ENCODE peak calls at places on chromosomes 6 and 20, in five cellular contexts. One of them, this sample, is unnamed.

GRCh38 chr6:169167581-169168301 is 85.9 kb downstream of the THBS2 start:
- DNase-seq in HFFc6: peak
- DNase-seq in M059J: peak
- DNase-seq in SJSA1: peak
- DNase-seq in dermis blood vessel endothelial cell: no peak
- DNase-seq in this sample: peak

GRCh38 chr20:21615617-21616080 is 89.8 kb upstream of the PAX1 start:
- DNase-seq in HFFc6: peak
- DNase-seq in M059J: peak
- DNase-seq in SJSA1: peak
- DNase-seq in dermis blood vessel endothelial cell: peak
- DNase-seq in this sample: peak

GRCh38 chr6:9657994-9658393 is 756.9 kb downstream of the TFAP2A start:
- DNase-seq in HFFc6: peak
- DNase-seq in M059J: peak
- DNase-seq in SJSA1: no peak
- DNase-seq in dermis blood vessel endothelial cell: no peak
- DNase-seq in this sample: no peak

GRCh38 chr6:135258970-135259369 is 77.9 kb downstream of the MYB start:
- DNase-seq in HFFc6: no peak
- DNase-seq in M059J: peak
- DNase-seq in SJSA1: no peak
- DNase-seq in dermis blood vessel endothelial cell: no peak
- DNase-seq in this sample: no peak

GRCh38 chr20:9375221-9375681 is 139.1 kb upstream of the LAMP5 start:
- DNase-seq in HFFc6: no peak
- DNase-seq in M059J: peak
- DNase-seq in SJSA1: no peak
- DNase-seq in dermis blood vessel endothelial cell: no peak
- DNase-seq in this sample: no peak

GRCh38 chr20:2751868-2752630 is 48.4 kb downstream of the CPXM1 start:
- DNase-seq in HFFc6: no peak
- DNase-seq in M059J: peak
- DNase-seq in SJSA1: no peak
- DNase-seq in dermis blood vessel endothelial cell: peak
- DNase-seq in this sample: peak

GRCh38 chr20:38387953-38388352 is 41.7 kb downstream of the LBP start:
- DNase-seq in HFFc6: no peak
- DNase-seq in M059J: peak
- DNase-seq in SJSA1: no peak
- DNase-seq in dermis blood vessel endothelial cell: no peak
- DNase-seq in this sample: no peak

GRCh38 chr20:63331741-63332400 is 29.3 kb downstream of the CHRNA4 start:
- DNase-seq in HFFc6: no peak
- DNase-seq in M059J: peak
- DNase-seq in SJSA1: no peak
- DNase-seq in dermis blood vessel endothelial cell: no peak
- DNase-seq in this sample: no peak

GRCh38 chr6:56246941-56247653 is at the start of gene COL21A1:
- DNase-seq in HFFc6: no peak
- DNase-seq in M059J: peak
- DNase-seq in SJSA1: no peak
- DNase-seq in dermis blood vessel endothelial cell: peak
- DNase-seq in this sample: peak

GRCh38 chr6:166307082-166307980 is 861 bp downstream of the PRR18 start:
- DNase-seq in HFFc6: no peak
- DNase-seq in M059J: no peak
- DNase-seq in SJSA1: no peak
- DNase-seq in dermis blood vessel endothelial cell: no peak
- DNase-seq in this sample: no peak

GRCh38 chr20:63206878-63207277 is 9.1 kb downstream of the YTHDF1 start:
- DNase-seq in HFFc6: peak
- DNase-seq in M059J: peak
- DNase-seq in SJSA1: no peak
- DNase-seq in dermis blood vessel endothelial cell: no peak
- DNase-seq in this sample: no peak

This sample was measured in A673.